ENCODE peak calls at places on chromosome 7, in five cellular contexts. W is NB4, M is mammary epithelial cell, N is progenitor cell of endocrine pancreas, D is fibroblast of mammary gland. G is an unnamed sample.

GRCh38 chr7:73715648-73716317 is 3.7 kb downstream of the STX1A start:
- DNase-seq in D (peak; percentile 98), M (peak; percentile 96), N (no peak), W (peak; percentile 99), G (no peak)

GRCh38 chr7:157133304-157133703 is 5.4 kb upstream of the UBE3C start:
- DNase-seq in D (no peak), M (no peak), W (no peak), N (no peak), G (no peak)

GRCh38 chr7:80883188-80884025 is 35.4 kb downstream of the SEMA3C start:
- DNase-seq in W (no peak), D (peak; percentile 99), N (no peak), M (peak; percentile 100), G (no peak)

GRCh38 chr7:47444376-47445098 is 137.4 kb downstream of the TNS3 start:
- DNase-seq in N (no peak), W (peak; percentile 45), M (peak; percentile 16), D (peak; percentile 52), G (no peak)

GRCh38 chr7:113945018-113945938 is 26.5 kb upstream of the PPP1R3A start:
- DNase-seq in M (peak; percentile 5), W (no peak), N (no peak), D (no peak), G (no peak)

GRCh38 chr7:156168434-156168833 is 356.2 kb upstream of the SHH start:
- DNase-seq in N (no peak), W (no peak), M (no peak), D (no peak), G (no peak)

GRCh38 chr7:101874028-101874427 is 56.6 kb downstream of the CUX1 start:
- DNase-seq in D (no peak), W (no peak), N (no peak), M (no peak), G (no peak)

GRCh38 chr7:35971133-35971995 is 170.5 kb downstream of the SEPTIN7 start:
- DNase-seq in N (no peak), D (no peak), W (peak; percentile 36), M (no peak), G (no peak)

GRCh38 chr7:110595694-110596093 is 495.2 kb upstream of the LRRN3 start:
- DNase-seq in D (no peak), M (no peak), W (no peak), N (no peak), G (no peak)

GRCh38 chr7:94969434-94970084 is 62.2 kb downstream of the PPP1R9A start:
- DNase-seq in N (no peak), W (no peak), D (no peak), M (no peak), G (no peak)

GRCh38 chr7:19772323-19772722 is 1.1 kb downstream of the TMEM196 start:
- DNase-seq in N (no peak), W (no peak), D (no peak), M (peak; percentile 26), G (no peak)

GRCh38 chr7:47734949-47735291 is 153.0 kb upstream of the TNS3 start:
- DNase-seq in W (no peak), N (no peak), D (no peak), M (no peak), G (no peak)

GRCh38 chr7:116679495-116679894 is 7.5 kb downstream of the MET start:
- DNase-seq in N (no peak), M (peak; percentile 97), D (no peak), W (no peak), G (no peak)

GRCh38 chr7:55365103-55365679 is at the start of gene LANCL2:
- DNase-seq in W (no peak), D (peak; percentile 48), N (no peak), M (no peak), G (no peak)

GRCh38 chr7:39099146-39099545 is 121.4 kb downstream of the POU6F2 start:
- DNase-seq in W (no peak), N (no peak), M (no peak), D (no peak), G (no peak)

GRCh38 chr7:19117081-19117869 is at the start of gene TWIST1:
- DNase-seq in N (no peak), D (peak; percentile 94), W (peak; percentile 79), M (peak; percentile 32), G (no peak)

GRCh38 chr7:17123020-17123419 is 175.4 kb upstream of the AHR start:
- DNase-seq in M (no peak), N (no peak), D (peak; percentile 85), W (peak; percentile 69), G (no peak)

GRCh38 chr7:44333971-44334733 is 8.8 kb upstream of the CAMK2B start:
- DNase-seq in M (no peak), W (peak; percentile 57), D (no peak), N (no peak), G (no peak)

GRCh38 chr7:75711634-75712494 is 26.9 kb downstream of the HIP1 start:
- DNase-seq in D (no peak), M (no peak), W (peak; percentile 67), N (no peak), G (no peak)

GRCh38 chr7:36119005-36119711 is 33.9 kb upstream of the EEPD1 start:
- DNase-seq in N (no peak), W (peak; percentile 97), D (peak; percentile 98), M (peak; percentile 94), G (no peak)

GRCh38 chr7:27175005-27175625 is 995 bp upstream of the HOXA10 start:
- DNase-seq in D (no peak), M (no peak), N (no peak), W (peak; percentile 74), G (peak; percentile 8)

GRCh38 chr7:132950685-132951084 is 131.2 kb downstream of the CHCHD3 start:
- DNase-seq in W (no peak), D (no peak), N (no peak), M (no peak), G (no peak)

GRCh38 chr7:80127412-80128150 is 7.0 kb upstream of the GNAI1 start:
- DNase-seq in M (peak; percentile 27), W (no peak), N (no peak), D (no peak), G (no peak)

GRCh38 chr7:1123721-1124120 is 35.8 kb downstream of the GPER1 start:
- DNase-seq in W (no peak), M (no peak), N (peak; percentile 45), D (peak; percentile 91), G (no peak)

GRCh38 chr7:123633553-123633952 is 22.1 kb upstream of the LMOD2 start:
- DNase-seq in W (no peak), N (no peak), D (peak; percentile 86), M (peak; percentile 79), G (no peak)

GRCh38 chr7:143372070-143372469 is 9.1 kb upstream of the ZYX start:
- DNase-seq in M (peak; percentile 86), N (no peak), W (peak; percentile 94), D (no peak), G (no peak)

GRCh38 chr7:30561389-30561788 is 33.3 kb upstream of the GARS1 start:
- DNase-seq in D (peak; percentile 35), M (no peak), W (no peak), N (no peak), G (no peak)

GRCh38 chr7:30564243-30564892 is 30.3 kb upstream of the GARS1 start:
- DNase-seq in N (peak; percentile 76), W (peak; percentile 93), M (peak; percentile 78), D (peak; percentile 84), G (peak; percentile 70)

GRCh38 chr7:30563326-30563942 is 31.2 kb upstream of the GARS1 start:
- DNase-seq in M (peak; percentile 93), N (no peak), W (peak; percentile 32), D (peak; percentile 59), G (no peak)

GRCh38 chr7:30562909-30563308 is 31.8 kb upstream of the GARS1 start:
- DNase-seq in D (no peak), N (no peak), M (no peak), W (no peak), G (no peak)

GRCh38 chr7:30562498-30562897 is 32.2 kb upstream of the GARS1 start:
- DNase-seq in W (no peak), D (peak; percentile 47), N (no peak), M (no peak), G (no peak)
- TF ChIP-seq CTCF in W (no peak), D (peak; percentile 9), N (no peak), M (no peak), G (no peak)

GRCh38 chr7:93164766-93165165 is 16.6 kb upstream of the SAMD9L start:
- DNase-seq in N (no peak), D (no peak), W (no peak), M (no peak), G (no peak)
- TF ChIP-seq CTCF in N (no peak), D (no peak), W (no peak), M (no peak), G (no peak)

GRCh38 chr7:128378637-128379036 is 17.1 kb upstream of the PRRT4 start:
- DNase-seq in N (no peak), D (no peak), M (no peak), W (peak; percentile 60), G (no peak)

GRCh38 chr7:128379900-128380806 is 18.7 kb upstream of the PRRT4 start:
- DNase-seq in D (no peak), W (no peak), M (no peak), N (no peak), G (no peak)

GRCh38 chr7:128383781-128384180 is 22.3 kb upstream of the PRRT4 start:
- DNase-seq in D (no peak), W (no peak), M (no peak), N (no peak), G (no peak)

GRCh38 chr7:128380807-128381130 is 19.3 kb upstream of the PRRT4 start:
- DNase-seq in D (no peak), W (no peak), M (no peak), N (no peak), G (no peak)

DNA sequence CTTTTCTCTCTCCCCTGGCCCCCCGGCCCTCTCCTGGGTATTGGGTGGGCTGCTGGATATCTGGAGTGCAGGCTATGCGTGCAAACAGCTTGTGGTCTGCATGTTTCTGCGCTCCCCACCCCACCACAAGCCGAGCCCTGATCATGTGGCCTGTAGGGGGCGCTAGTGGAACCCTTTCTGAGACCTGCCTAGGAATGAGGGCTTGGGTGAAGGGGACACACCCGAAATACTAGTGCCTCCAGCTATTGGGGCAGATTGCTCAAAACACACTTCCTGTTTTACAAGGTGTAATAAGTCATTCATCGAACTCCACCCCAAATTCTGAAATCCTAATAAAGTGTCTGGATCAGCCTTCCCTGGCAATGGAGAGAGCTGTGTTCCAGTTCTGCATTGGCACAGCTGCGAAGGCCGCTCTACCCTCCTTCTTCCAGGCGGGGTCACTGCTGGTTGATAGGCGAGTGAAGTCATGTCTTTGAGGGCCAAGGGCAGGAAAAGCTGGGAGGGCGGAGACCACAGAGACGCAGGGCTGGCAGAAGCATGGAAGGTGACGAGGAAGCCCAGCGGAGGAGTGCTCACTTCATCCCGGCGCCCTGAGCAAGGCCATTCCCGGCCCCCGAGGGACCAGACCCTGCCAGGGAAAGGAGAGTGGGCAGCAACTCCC is 19.8 kb upstream of the PRRT4 start:
- DNase-seq in M (peak; percentile 37), W (peak; percentile 82), D (no peak), N (no peak), G (no peak)
- TF ChIP-seq CTCF in M (peak; percentile 71), W (peak; percentile 91), D (peak; percentile 49), N (peak; percentile 63), G (peak; percentile 30)

GRCh38 chr7:103344453-103345149 is at the start of gene DNAJC2:
- DNase-seq in D (peak; percentile 95), W (peak; percentile 98), M (peak; percentile 87), N (peak; percentile 58), G (peak; percentile 76)

GRCh38 chr7:103347507-103348267 is at the start of gene PSMC2:
- DNase-seq in M (peak; percentile 89), D (peak; percentile 93), N (peak; percentile 59), W (peak; percentile 96), G (peak; percentile 77)

GRCh38 chr7:103343758-103344452 is 662 bp downstream of the DNAJC2 start:
- DNase-seq in D (peak; percentile 40), W (peak; percentile 73), N (no peak), M (peak; percentile 37), G (peak; percentile 24)

GRCh38 chr7:103348959-103349358 is 1.5 kb downstream of the PSMC2 start:
- DNase-seq in D (no peak), M (no peak), N (no peak), W (no peak), G (no peak)

GRCh38 chr7:103348452-103348851 is 1.0 kb downstream of the PSMC2 start:
- DNase-seq in N (no peak), D (no peak), W (peak; percentile 25), M (no peak), G (no peak)
- TF ChIP-seq CTCF in N (no peak), D (no peak), W (no peak), M (no peak), G (no peak)